ENCODE peak calls at places on chromosomes 4 and X, in seven cellular contexts. C is H9, F is IMR-90, O is mesenchymal stem cell, B is neuronal stem cell, I is H1, V is mesendoderm. Z is an unnamed sample.

GRCh38 chr4:76709454-76709853 is 188.5 kb downstream of the SOWAHB start:
- DNase-seq in V (no peak), O (no peak), I (no peak), B (no peak), C (no peak), F (peak; percentile 45), Z (no peak)

GRCh38 chrX:41733939-41734338 is 10.0 kb downstream of the GPR82 start:
- DNase-seq in C (no peak), V (no peak), O (no peak), B (no peak), F (no peak), I (no peak), Z (no peak)

GRCh38 chr4:24657768-24658617 is 73.6 kb upstream of the DHX15 start:
- DNase-seq in V (peak; percentile 75), O (peak; percentile 57), F (peak; percentile 52), B (no peak), I (no peak), C (no peak), Z (peak; percentile 82)

GRCh38 chr4:45554423-45554822 is 569.4 kb downstream of the GABRG1 start:
- DNase-seq in O (no peak), C (no peak), V (no peak), B (no peak), F (no peak), I (no peak), Z (no peak)

GRCh38 chr4:148067307-148067916 is 335.5 kb downstream of the ARHGAP10 start:
- DNase-seq in F (no peak), C (no peak), I (no peak), O (peak; percentile 28), V (no peak), B (no peak), Z (no peak)

GRCh38 chrX:103792916-103793540 is 16.4 kb downstream of the PLP1 start:
- DNase-seq in F (peak; percentile 80), I (no peak), B (no peak), V (no peak), O (no peak), C (no peak), Z (peak; percentile 30)

GRCh38 chrX:84737471-84737871 is 235.2 kb upstream of the HDX start:
- DNase-seq in O (no peak), V (peak; percentile 21), B (no peak), F (peak; percentile 20), I (no peak), C (no peak), Z (no peak)

GRCh38 chrX:119073911-119074310 is 1.1 kb downstream of the CT47C1 start:
- DNase-seq in F (no peak), C (no peak), O (no peak), B (no peak), V (no peak), I (no peak), Z (no peak)

GRCh38 chrX:140526138-140526537 is 21.3 kb upstream of the SOX3 start:
- DNase-seq in F (peak; percentile 57), I (no peak), O (peak; percentile 25), V (peak; percentile 95), B (no peak), C (peak; percentile 52), Z (no peak)

GRCh38 chrX:123731987-123732678 is 719 bp downstream of the THOC2 start:
- DNase-seq in B (no peak), F (peak; percentile 10), V (peak; percentile 28), I (no peak), O (peak; percentile 47), C (no peak), Z (peak; percentile 20)

DNA sequence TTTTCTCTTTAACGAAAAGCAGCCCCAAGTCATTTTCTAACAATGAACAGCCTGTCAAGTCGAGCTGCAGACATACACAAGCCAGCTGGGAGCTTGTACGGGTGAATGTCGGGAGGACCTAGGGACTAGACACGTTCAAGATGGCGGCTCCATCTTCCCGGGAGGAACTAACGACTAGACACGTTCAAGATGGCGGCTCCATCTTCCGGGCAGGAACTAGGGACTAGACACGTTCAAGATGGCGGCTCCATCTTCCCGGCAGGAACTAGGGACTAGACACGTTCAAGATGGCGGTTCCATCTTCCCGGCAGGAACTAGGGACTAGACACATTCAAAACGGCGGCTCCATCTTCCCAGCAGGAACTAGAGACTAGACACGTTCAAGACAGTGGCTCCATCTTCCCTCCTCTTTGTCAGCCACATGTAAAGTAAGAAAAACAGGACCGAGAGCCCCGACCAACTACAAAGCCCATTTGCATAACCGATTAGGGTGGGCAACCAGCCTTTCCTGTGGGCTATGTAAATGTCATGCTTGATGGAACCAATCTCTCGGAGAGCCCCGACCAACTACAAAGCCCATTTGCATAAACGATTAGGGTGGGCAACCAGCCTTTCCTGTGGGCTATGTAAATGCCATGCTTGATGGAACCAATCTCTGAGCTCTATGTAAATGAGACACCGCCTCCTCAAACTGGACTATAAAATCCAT is 175.5 kb downstream of the DHRSX start:
- DNase-seq in B (no peak), C (peak; percentile 33), I (no peak), F (peak; percentile 84), V (no peak), O (no peak), Z (peak; percentile 90)
- H3K4ac ChIP-seq in B (no peak overlapping the region), C (no peak overlapping the region), I (no peak overlapping the region), F (peak overlapping the region; percentile 87), V (no peak overlapping the region), O (no peak overlapping the region), Z (no peak overlapping the region)

DNA sequence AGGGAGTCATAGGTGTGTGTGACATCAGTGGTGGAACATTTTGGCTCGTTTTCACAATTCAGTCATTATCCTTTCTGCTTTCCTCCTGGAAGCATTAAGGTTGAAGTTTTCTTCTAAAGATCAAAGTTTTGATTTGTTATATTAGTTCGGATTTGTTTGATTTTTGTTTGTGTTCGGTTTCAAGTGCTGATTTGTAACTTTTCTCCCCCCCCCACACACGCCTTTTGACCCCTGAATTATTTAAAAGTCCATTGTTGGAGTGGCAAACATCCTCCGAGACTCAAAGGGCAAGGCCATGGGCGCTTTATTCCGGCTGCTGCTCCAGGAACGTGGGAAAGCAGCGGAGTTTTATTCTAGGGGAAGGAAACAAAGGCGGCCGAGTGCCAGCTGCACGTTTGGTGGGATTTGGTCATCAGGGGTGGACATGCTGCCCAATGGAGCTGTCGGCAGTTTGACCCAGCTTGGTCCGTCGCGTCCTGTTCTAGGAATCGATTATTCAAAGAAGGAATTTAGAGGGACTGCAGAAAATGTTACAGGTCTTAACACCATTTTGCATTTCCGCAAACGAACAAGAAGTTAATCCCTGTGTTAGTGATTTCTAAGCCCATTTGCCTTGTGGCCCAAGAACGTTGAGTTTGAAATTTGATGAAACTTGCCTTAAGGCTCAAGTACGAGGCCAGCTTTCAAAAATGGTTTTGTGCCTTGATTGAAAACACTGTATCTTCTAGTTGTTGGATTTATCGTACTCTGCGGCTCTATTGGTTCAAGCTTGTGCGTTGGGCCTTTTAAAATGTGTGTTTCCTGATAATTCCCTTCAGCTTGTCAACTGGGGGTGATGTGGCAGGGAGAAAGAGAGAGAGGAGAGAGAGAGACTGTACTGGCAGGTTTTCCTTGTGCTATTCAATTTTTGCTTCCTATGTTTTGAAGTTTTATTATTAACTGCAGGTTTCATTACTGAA is 567 bp upstream of the ZNF41 start:
- DNase-seq in O (peak; percentile 53), V (no peak), I (no peak), F (peak; percentile 30), B (no peak), C (no peak), Z (no peak)
- H3K18ac ChIP-seq in O (peak overlapping the region; percentile 80), V (peak overlapping the region; percentile 92), I (no peak overlapping the region), F (peak overlapping the region; percentile 60), B (peak overlapping the region; percentile 90), C (no peak overlapping the region), Z (no peak overlapping the region)

GRCh38 chr4:113537183-113537977 is 224.2 kb downstream of the CAMK2D start:
- DNase-seq in I (no peak), F (no peak), V (no peak), B (no peak), C (no peak), O (no peak), Z (no peak)

GRCh38 chr4:113547487-113548042 is 214.0 kb downstream of the CAMK2D start:
- DNase-seq in O (peak; percentile 91), B (peak; percentile 82), C (peak; percentile 93), V (peak; percentile 96), F (peak; percentile 95), I (peak; percentile 75), Z (peak; percentile 87)

GRCh38 chr4:113540859-113541258 is 220.7 kb downstream of the CAMK2D start:
- DNase-seq in I (no peak), B (no peak), O (peak; percentile 52), C (no peak), F (peak; percentile 45), V (no peak), Z (no peak)

GRCh38 chr4:113539408-113539807 is 222.1 kb downstream of the CAMK2D start:
- DNase-seq in F (peak; percentile 91), I (no peak), O (peak; percentile 44), C (no peak), B (no peak), V (no peak), Z (peak; percentile 61)

GRCh38 chr4:113541933-113542332 is 219.6 kb downstream of the CAMK2D start:
- DNase-seq in V (no peak), B (no peak), I (no peak), O (no peak), C (no peak), F (peak; percentile 48), Z (no peak)
- H2AK5ac ChIP-seq in V (no peak overlapping the region), B (no peak overlapping the region), I (no peak overlapping the region), O (no peak overlapping the region), C (no peak overlapping the region), F (no peak overlapping the region), Z (no peak overlapping the region)

DNA sequence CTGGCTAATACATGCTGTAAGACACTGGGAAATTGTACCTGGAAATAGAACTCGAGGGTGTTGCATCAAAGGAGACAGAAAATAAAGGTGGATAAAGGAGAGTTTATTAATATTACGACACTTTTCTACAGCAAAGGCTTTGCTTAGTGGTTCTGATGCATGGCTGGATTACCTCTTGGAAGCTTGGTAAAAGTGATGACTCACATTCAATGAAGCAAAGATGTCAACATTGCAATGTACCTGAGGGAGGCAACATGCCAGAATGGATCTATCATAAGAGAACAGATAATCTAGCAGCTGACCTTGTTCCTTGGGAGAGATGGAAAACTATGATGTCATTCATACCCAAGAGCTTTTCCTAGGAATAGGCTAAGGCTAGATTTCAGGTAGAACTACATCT is 735.1 kb upstream of the DIAPH2 start:
- DNase-seq in F (no peak), V (no peak), I (no peak), C (no peak), O (no peak), B (no peak), Z (peak; percentile 27)
- H3K4ac ChIP-seq in F (no peak overlapping the region), V (no peak overlapping the region), I (no peak overlapping the region), C (no peak overlapping the region), O (no peak overlapping the region), B (no peak overlapping the region), Z (no peak overlapping the region)